ENCODE peak calls at places on chromosomes 3 and 15, in four cellular contexts. H is GM12878, G is K562, D is SK-N-SH. S is an unnamed sample.

GRCh38 chr3:122183521-122183892 is at the start of gene CASR:
- DNase-seq in D (no peak), G (no peak), H (no peak), S (peak; percentile 43)

GRCh38 chr3:64977308-64978100 is 289.7 kb upstream of the ADAMTS9 start:
- DNase-seq in D (no peak), H (no peak), G (no peak), S (no peak)

GRCh38 chr3:9820944-9821343 is 10.9 kb downstream of the TTLL3 start:
- DNase-seq in D (peak; percentile 39), G (no peak), H (no peak), S (peak; percentile 29)

GRCh38 chr3:155991847-155992246 is 121.4 kb downstream of the GMPS start:
- DNase-seq in D (no peak), G (no peak), H (no peak), S (no peak)

GRCh38 chr15:40344217-40344616 is 3.5 kb upstream of the CCDC9B start:
- DNase-seq in H (no peak), D (no peak), G (no peak), S (no peak)

GRCh38 chr3:15241341-15241740 is 35.3 kb downstream of the CAPN7 start:
- DNase-seq in D (no peak), H (no peak), G (peak; percentile 66), S (peak; percentile 45)

GRCh38 chr15:39199076-39199475 is 381.8 kb upstream of the THBS1 start:
- DNase-seq in H (no peak), D (peak; percentile 9), G (no peak), S (no peak)

GRCh38 chr3:159764211-159765024 is 224.2 kb upstream of the IL12A start:
- DNase-seq in D (peak; percentile 83), H (no peak), G (peak; percentile 7), S (peak; percentile 62)

GRCh38 chr3:7015683-7016440 is 154.9 kb downstream of the GRM7 start:
- DNase-seq in H (no peak), D (no peak), G (no peak), S (no peak)

GRCh38 chr3:169268942-169269460 is 394.5 kb downstream of the MECOM start:
- DNase-seq in H (no peak), D (no peak), G (no peak), S (no peak)

GRCh38 chr3:147672436-147672835 is 263.3 kb downstream of the ZIC1 start:
- DNase-seq in D (no peak), H (no peak), G (no peak), S (no peak)

GRCh38 chr3:134600166-134600670 is 50.6 kb downstream of the KY start:
- DNase-seq in D (no peak), H (no peak), G (no peak), S (no peak)

GRCh38 chr15:29686445-29687203 is 135.6 kb downstream of the TJP1 start:
- DNase-seq in G (no peak), D (no peak), H (no peak), S (no peak)

GRCh38 chr3:36497234-36497633 is 116.9 kb downstream of the STAC start:
- DNase-seq in D (no peak), G (no peak), H (no peak), S (no peak)

GRCh38 chr3:143786229-143787199 is 61.8 kb downstream of the SLC9A9 start:
- DNase-seq in G (no peak), H (no peak), D (no peak), S (no peak)

GRCh38 chr3:85576091-85576690 is 617.4 kb downstream of the CADM2 start:
- DNase-seq in H (no peak), D (peak; percentile 32), G (peak; percentile 36), S (peak; percentile 75)

GRCh38 chr3:191094057-191094456 is 105.0 kb upstream of the OSTN start:
- DNase-seq in D (no peak), G (no peak), H (no peak), S (no peak)

GRCh38 chr3:45958333-45958791 is 15.1 kb downstream of the CXCR6 start:
- DNase-seq in D (no peak), H (no peak), G (no peak), S (no peak)

GRCh38 chr15:57312323-57313133 is 63.8 kb upstream of the CGNL1 start:
- DNase-seq in D (no peak), G (peak; percentile 44), H (no peak), S (no peak)

GRCh38 chr15:85649372-85649771 is 145.4 kb downstream of the KLHL25 start:
- DNase-seq in D (no peak), G (no peak), H (no peak), S (no peak)

GRCh38 chr3:14170569-14171159 is 7.7 kb downstream of the XPC start:
- DNase-seq in G (no peak), D (no peak), H (no peak), S (no peak)

GRCh38 chr15:98983333-98983732 is 24.3 kb downstream of the PGPEP1L start:
- DNase-seq in D (no peak), G (peak; percentile 37), H (no peak), S (no peak)

GRCh38 chr3:51361746-51362145 is 23.3 kb upstream of the MANF start:
- DNase-seq in H (no peak), D (no peak), G (no peak), S (no peak)

GRCh38 chr15:35071071-35071470 is 14.0 kb downstream of the NANOGP8 start:
- DNase-seq in G (no peak), H (no peak), D (no peak), S (no peak)

GRCh38 chr3:56801151-56801596 is 575 bp downstream of the ARHGEF3 start:
- DNase-seq in G (no peak), D (no peak), H (no peak), S (no peak)

GRCh38 chr3:170907519-170908234 is 760 bp downstream of the EIF5A2 start:
- DNase-seq in H (no peak), D (no peak), G (no peak), S (no peak)

GRCh38 chr3:119418641-119419040 is 44.8 kb downstream of the TMEM39A start:
- DNase-seq in G (peak; percentile 18), H (no peak), D (no peak), S (no peak)

GRCh38 chr3:15438988-15439387 is 11.6 kb downstream of the EAF1 start:
- DNase-seq in H (no peak), G (no peak), D (no peak), S (no peak)

GRCh38 chr3:32778389-32778788 is 39.4 kb upstream of the TRIM71 start:
- DNase-seq in H (no peak), D (no peak), G (no peak), S (no peak)

GRCh38 chr3:37861540-37862051 is at the start of gene CTDSPL:
- DNase-seq in D (peak; percentile 88), H (no peak), G (peak; percentile 87), S (peak; percentile 50)

GRCh38 chr3:12730511-12731234 is 28.4 kb downstream of the TMEM40 start:
- DNase-seq in H (no peak), G (no peak), D (no peak), S (no peak)

GRCh38 chr15:61038387-61038786 is 190.7 kb downstream of the RORA start:
- DNase-seq in G (no peak), H (no peak), D (peak; percentile 13), S (no peak)

DNA sequence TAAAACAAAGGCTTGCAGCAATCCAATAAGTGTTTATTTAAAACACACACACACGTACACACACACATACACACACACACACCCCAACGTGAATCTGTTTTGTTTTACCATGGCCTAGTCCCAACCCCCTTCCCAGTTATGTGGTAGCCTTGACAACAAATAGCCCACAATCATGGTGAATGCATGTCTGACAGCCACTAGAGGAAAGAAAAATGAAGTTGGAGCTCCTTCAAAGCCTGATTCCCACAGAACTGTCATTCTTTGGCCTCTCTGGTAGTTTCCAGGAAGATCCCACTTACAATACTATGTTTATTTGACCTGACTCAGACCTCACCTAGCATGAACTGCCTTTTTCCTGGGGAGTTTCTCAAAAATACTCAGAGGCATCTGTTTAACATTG is 65.1 kb downstream of the FAIM start:
- DNase-seq in G (no peak), H (no peak), D (no peak), S (no peak)
- TF ChIP-seq USF1 in G (no peak), H (no peak), D (no peak), S (no peak)

GRCh38 chr3:183393625-183394024 is 34.8 kb downstream of the MCF2L2 start:
- DNase-seq in D (peak; percentile 75), H (no peak), G (no peak), S (no peak)

GRCh38 chr3:183394150-183394549 is 34.3 kb downstream of the MCF2L2 start:
- DNase-seq in H (no peak), G (no peak), D (no peak), S (no peak)

GRCh38 chr3:183391460-183391859 is 37.0 kb downstream of the MCF2L2 start:
- DNase-seq in D (no peak), H (no peak), G (no peak), S (no peak)

GRCh38 chr3:183390844-183391243 is 37.6 kb downstream of the MCF2L2 start:
- DNase-seq in H (no peak), G (no peak), D (no peak), S (no peak)

DNA sequence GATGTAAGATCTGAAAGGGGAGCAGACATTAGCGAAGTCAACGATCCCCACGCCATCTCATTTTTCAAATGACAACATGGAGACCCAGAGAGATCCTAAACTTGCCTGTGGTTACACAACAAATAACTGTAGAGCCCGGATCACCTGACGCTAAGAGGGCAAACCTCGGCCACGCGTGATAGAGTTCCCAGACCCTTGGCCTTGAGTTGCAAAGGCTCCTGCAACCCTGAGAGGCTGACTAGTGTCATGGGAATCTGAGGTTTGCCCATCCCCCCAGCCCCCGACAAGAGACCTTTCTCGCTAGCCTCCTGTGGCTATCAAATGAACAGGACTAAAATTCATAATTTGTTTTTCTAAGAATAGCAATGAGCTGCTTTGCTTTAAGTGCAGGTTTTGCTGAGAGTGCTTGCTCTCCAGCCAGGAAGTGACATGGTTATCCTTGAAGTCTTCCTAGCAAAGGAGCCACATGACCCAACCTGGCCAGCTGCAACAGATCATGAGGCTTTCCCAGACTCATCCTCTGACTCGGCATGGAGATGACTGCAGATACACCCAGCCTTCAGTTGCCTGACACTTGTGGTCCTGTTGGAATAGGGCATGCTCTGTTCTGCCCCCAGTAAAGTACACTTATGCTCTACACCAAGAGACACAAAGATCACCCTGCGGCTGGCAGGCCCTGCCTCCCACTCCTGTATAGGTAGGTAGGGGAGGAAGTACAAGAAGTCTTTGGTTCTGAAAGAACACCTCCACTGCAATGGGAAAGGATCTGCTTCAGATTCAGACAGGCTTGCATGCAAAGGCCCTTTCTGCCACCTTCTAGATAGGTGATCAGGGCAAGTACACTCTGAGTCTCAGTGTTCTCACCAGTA is 36.0 kb downstream of the MCF2L2 start:
- DNase-seq in G (no peak), D (no peak), H (no peak), S (no peak)
- TF ChIP-seq USF1 in G (no peak), D (no peak), H (no peak), S (no peak)

DNA sequence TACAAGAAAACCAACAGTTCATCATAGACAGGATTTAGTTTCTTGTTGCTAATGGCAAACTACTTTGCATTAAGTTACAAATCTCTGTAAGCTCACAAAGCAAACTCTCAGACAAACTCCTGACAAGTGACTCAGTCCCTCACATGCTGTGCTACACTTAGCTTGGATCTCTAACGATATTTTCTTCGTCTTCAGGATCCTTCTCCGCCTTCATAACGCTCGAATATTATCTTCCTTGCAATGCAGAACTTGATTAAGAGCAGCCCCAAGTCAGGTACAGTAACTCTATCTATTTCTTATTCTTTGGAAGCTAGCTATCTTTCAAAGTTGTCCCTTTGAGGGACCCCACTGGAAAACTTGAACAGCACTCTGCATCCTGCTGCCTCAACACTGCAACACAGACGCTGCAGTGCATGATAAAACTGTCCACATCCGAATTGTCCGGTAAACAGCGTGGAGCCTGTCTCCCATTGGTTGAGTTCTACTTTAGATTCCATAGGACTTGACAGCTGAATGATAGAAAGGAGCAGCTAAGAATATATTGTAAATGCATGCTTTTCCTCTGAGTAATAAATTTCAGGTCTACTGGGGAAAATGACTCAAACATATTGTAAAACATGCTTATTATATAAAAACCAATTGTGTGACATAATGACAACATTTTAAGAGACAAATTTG is 61.3 kb downstream of the UACA start:
- DNase-seq in G (no peak), H (no peak), D (no peak), S (no peak)
- TF ChIP-seq USF1 in G (no peak), H (no peak), D (no peak), S (no peak)

GRCh38 chr3:39383913-39384664 is 919 bp downstream of the SLC25A38 start:
- DNase-seq in H (peak; percentile 70), G (peak; percentile 99), D (peak; percentile 98), S (peak; percentile 99)
- TF ChIP-seq USF1 in H (no peak), G (peak; percentile 79), D (peak; percentile 30), S (peak; percentile 40)

S was measured in WTC11.